ENCODE peak calls at places on chromosomes 12 and 14, in four cellular contexts. I is NCI-H187, Z is HEK293T, T is astrocyte of the spinal cord. C is an unnamed sample.

GRCh38 chr12:5691943-5692342 is 253.1 kb downstream of the ANO2 start:
- DNase-seq in I (no peak), Z (no peak), T (no peak), C (no peak)

GRCh38 chr14:73662439-73663056 is 17.8 kb downstream of the DNAL1 start:
- DNase-seq in I (no peak), Z (peak; percentile 32), T (peak; percentile 90), C (peak; percentile 62)

GRCh38 chr12:6249580-6249979 is 49.4 kb downstream of the CD9 start:
- DNase-seq in I (no peak), Z (no peak), T (no peak), C (no peak)

GRCh38 chr14:78767436-78767835 is 597.3 kb downstream of the NRXN3 start:
- DNase-seq in I (no peak), Z (no peak), T (no peak), C (no peak)

GRCh38 chr14:50027797-50028196 is 88.6 kb downstream of the VCPKMT start:
- DNase-seq in I (no peak), Z (no peak), T (no peak), C (no peak)

GRCh38 chr12:7450667-7451066 is 6.7 kb upstream of the CD163L1 start:
- DNase-seq in I (no peak), Z (no peak), T (no peak), C (no peak)

GRCh38 chr12:5511644-5512584 is 80.0 kb downstream of the NTF3 start:
- DNase-seq in I (no peak), Z (peak; percentile 17), T (peak; percentile 13), C (peak; percentile 34)

GRCh38 chr12:119354187-119354586 is 19.7 kb downstream of the CCDC60 start:
- DNase-seq in I (peak; percentile 88), Z (no peak), T (no peak), C (no peak)

GRCh38 chr12:50182461-50182860 is 15.3 kb upstream of the CERS5 start:
- DNase-seq in I (no peak), Z (no peak), T (no peak), C (no peak)

GRCh38 chr12:82326905-82327503 is 31.2 kb downstream of the CCDC59 start:
- DNase-seq in I (no peak), Z (peak; percentile 9), T (peak; percentile 46), C (no peak)

GRCh38 chr12:123442774-123443173 is 6.3 kb upstream of the RILPL2 start:
- DNase-seq in I (no peak), Z (no peak), T (no peak), C (no peak)

C was measured in Caco-2.